ENCODE peak calls at places on chromosome 18, in four cellular contexts. One of them, this sample, is unnamed.

GRCh38 chr18:4125246-4125938 is 329.7 kb downstream of the DLGAP1 start:
- DNase-seq in A549: no peak
- DNase-seq in K562: no peak
- DNase-seq in HepG2: no peak
- DNase-seq in this sample: no peak

GRCh38 chr18:21038201-21038600 is 73.4 kb downstream of the ROCK1 start:
- DNase-seq in A549: no peak
- DNase-seq in K562: no peak
- DNase-seq in HepG2: no peak
- DNase-seq in this sample: no peak

GRCh38 chr18:51726614-51727013 is 529.1 kb upstream of the MEX3C start:
- DNase-seq in A549: no peak
- DNase-seq in K562: no peak
- DNase-seq in HepG2: no peak
- DNase-seq in this sample: no peak

GRCh38 chr18:44725300-44726096 is 44.8 kb downstream of the SETBP1 start:
- DNase-seq in A549: no peak
- DNase-seq in K562: peak; percentile 75
- DNase-seq in HepG2: no peak
- DNase-seq in this sample: peak; percentile 43

GRCh38 chr18:76471593-76471992 is 23.4 kb downstream of the ZNF516 start:
- DNase-seq in A549: no peak
- DNase-seq in K562: no peak
- DNase-seq in HepG2: no peak
- DNase-seq in this sample: no peak

GRCh38 chr18:54852780-54853675 is 24.8 kb downstream of the RAB27B start:
- DNase-seq in A549: no peak
- DNase-seq in K562: no peak
- DNase-seq in HepG2: no peak
- DNase-seq in this sample: no peak

GRCh38 chr18:64668563-64668962 is 519.7 kb upstream of the LINC00305 start:
- DNase-seq in A549: no peak
- DNase-seq in K562: no peak
- DNase-seq in HepG2: no peak
- DNase-seq in this sample: no peak

GRCh38 chr18:13376841-13377351 is 158.3 kb downstream of the LDLRAD4 start:
- DNase-seq in A549: no peak
- DNase-seq in K562: no peak
- DNase-seq in HepG2: no peak
- DNase-seq in this sample: no peak

GRCh38 chr18:49899647-49900330 is 86.5 kb upstream of the ACAA2 start:
- DNase-seq in A549: no peak
- DNase-seq in K562: no peak
- DNase-seq in HepG2: peak; percentile 27
- DNase-seq in this sample: no peak

GRCh38 chr18:49447810-49448745 is 12.4 kb downstream of the DYM start:
- DNase-seq in A549: peak; percentile 12
- DNase-seq in K562: peak; percentile 9
- DNase-seq in HepG2: peak; percentile 76
- DNase-seq in this sample: peak; percentile 70

GRCh38 chr18:31225668-31226067 is 63.0 kb upstream of the DSC1 start:
- DNase-seq in A549: no peak
- DNase-seq in K562: no peak
- DNase-seq in HepG2: peak; percentile 89
- DNase-seq in this sample: peak; percentile 55

GRCh38 chr18:25921677-25922421 is 168.6 kb downstream of the SS18 start:
- DNase-seq in A549: peak; percentile 47
- DNase-seq in K562: peak; percentile 83
- DNase-seq in HepG2: peak; percentile 31
- DNase-seq in this sample: peak; percentile 20

GRCh38 chr18:74715306-74715705 is 117.6 kb downstream of the ZNF407 start:
- DNase-seq in A549: no peak
- DNase-seq in K562: no peak
- DNase-seq in HepG2: no peak
- DNase-seq in this sample: no peak

GRCh38 chr18:51266736-51267135 is 69.3 kb upstream of the MEX3C start:
- DNase-seq in A549: no peak
- DNase-seq in K562: no peak
- DNase-seq in HepG2: no peak
- DNase-seq in this sample: no peak

GRCh38 chr18:59026831-59027410 is 112.8 kb upstream of the SEC11C start:
- DNase-seq in A549: no peak
- DNase-seq in K562: no peak
- DNase-seq in HepG2: no peak
- DNase-seq in this sample: no peak

GRCh38 chr18:13447621-13448020 is 229.1 kb downstream of the LDLRAD4 start:
- DNase-seq in A549: peak; percentile 7
- DNase-seq in K562: no peak
- DNase-seq in HepG2: no peak
- DNase-seq in this sample: peak; percentile 48

GRCh38 chr18:56305583-56305982 is 332.8 kb downstream of the TXNL1 start:
- DNase-seq in A549: no peak
- DNase-seq in K562: no peak
- DNase-seq in HepG2: no peak
- DNase-seq in this sample: peak; percentile 43

GRCh38 chr18:35510071-35511010 is 12.6 kb upstream of the INO80C start:
- DNase-seq in A549: no peak
- DNase-seq in K562: no peak
- DNase-seq in HepG2: no peak
- DNase-seq in this sample: no peak

GRCh38 chr18:31857516-31858106 is 85.3 kb downstream of the TRAPPC8 start:
- DNase-seq in A549: no peak
- DNase-seq in K562: no peak
- DNase-seq in HepG2: no peak
- DNase-seq in this sample: no peak

GRCh38 chr18:46133534-46133933 is 29.3 kb downstream of the HAUS1 start:
- DNase-seq in A549: no peak
- DNase-seq in K562: no peak
- DNase-seq in HepG2: no peak
- DNase-seq in this sample: no peak

GRCh38 chr18:24947521-24948305 is 404.3 kb downstream of the ZNF521 start:
- DNase-seq in A549: no peak
- DNase-seq in K562: no peak
- DNase-seq in HepG2: no peak
- DNase-seq in this sample: no peak

GRCh38 chr18:48027401-48027931 is 97.0 kb upstream of the SMAD2 start:
- DNase-seq in A549: no peak
- DNase-seq in K562: no peak
- DNase-seq in HepG2: no peak
- DNase-seq in this sample: no peak

GRCh38 chr18:49580279-49580678 is 18.4 kb downstream of the LIPG start:
- DNase-seq in A549: no peak
- DNase-seq in K562: no peak
- DNase-seq in HepG2: no peak
- DNase-seq in this sample: no peak

GRCh38 chr18:13437034-13437433 is 218.5 kb downstream of the LDLRAD4 start:
- DNase-seq in A549: no peak
- DNase-seq in K562: no peak
- DNase-seq in HepG2: no peak
- DNase-seq in this sample: no peak

GRCh38 chr18:68763082-68763481 is 34.8 kb upstream of the CCDC102B start:
- DNase-seq in A549: no peak
- DNase-seq in K562: no peak
- DNase-seq in HepG2: no peak
- DNase-seq in this sample: peak; percentile 41

GRCh38 chr18:47754311-47755101 is 176.0 kb downstream of the SMAD2 start:
- DNase-seq in A549: peak; percentile 26
- DNase-seq in K562: peak; percentile 72
- DNase-seq in HepG2: peak; percentile 23
- DNase-seq in this sample: no peak

GRCh38 chr18:31942301-31942998 is 478 bp downstream of the TRAPPC8 start:
- DNase-seq in A549: peak; percentile 7
- DNase-seq in K562: peak; percentile 65
- DNase-seq in HepG2: no peak
- DNase-seq in this sample: peak; percentile 54

GRCh38 chr18:65016631-65017371 is 734.0 kb upstream of the CDH7 start:
- DNase-seq in A549: no peak
- DNase-seq in K562: no peak
- DNase-seq in HepG2: no peak
- DNase-seq in this sample: no peak

GRCh38 chr18:46051731-46052461 is 20.2 kb downstream of the PSTPIP2 start:
- DNase-seq in A549: no peak
- DNase-seq in K562: no peak
- DNase-seq in HepG2: peak; percentile 98
- DNase-seq in this sample: peak; percentile 93

GRCh38 chr18:9961031-9961430 is 47.2 kb downstream of the VAPA start:
- DNase-seq in A549: no peak
- DNase-seq in K562: no peak
- DNase-seq in HepG2: no peak
- DNase-seq in this sample: no peak

GRCh38 chr18:44859751-44860458 is 179.2 kb downstream of the SETBP1 start:
- DNase-seq in A549: no peak
- DNase-seq in K562: no peak
- DNase-seq in HepG2: no peak
- DNase-seq in this sample: no peak

GRCh38 chr18:32110005-32110404 is 18.3 kb downstream of the RNF138 start:
- DNase-seq in A549: no peak
- DNase-seq in K562: no peak
- DNase-seq in HepG2: no peak
- DNase-seq in this sample: no peak

GRCh38 chr18:76503595-76503994 is 8.6 kb upstream of the ZNF516 start:
- DNase-seq in A549: no peak
- DNase-seq in K562: no peak
- DNase-seq in HepG2: no peak
- DNase-seq in this sample: no peak

GRCh38 chr18:52319423-52319822 is 20.6 kb upstream of the DCC start:
- DNase-seq in A549: no peak
- DNase-seq in K562: no peak
- DNase-seq in HepG2: no peak
- DNase-seq in this sample: no peak

GRCh38 chr18:75158465-75159237 is 50.3 kb downstream of the PTGR3 start:
- DNase-seq in A549: no peak
- DNase-seq in K562: no peak
- DNase-seq in HepG2: no peak
- DNase-seq in this sample: no peak

GRCh38 chr18:3794537-3795348 is 344.8 kb downstream of the TGIF1 start:
- DNase-seq in A549: no peak
- DNase-seq in K562: peak; percentile 16
- DNase-seq in HepG2: no peak
- DNase-seq in this sample: peak; percentile 99

DNA sequence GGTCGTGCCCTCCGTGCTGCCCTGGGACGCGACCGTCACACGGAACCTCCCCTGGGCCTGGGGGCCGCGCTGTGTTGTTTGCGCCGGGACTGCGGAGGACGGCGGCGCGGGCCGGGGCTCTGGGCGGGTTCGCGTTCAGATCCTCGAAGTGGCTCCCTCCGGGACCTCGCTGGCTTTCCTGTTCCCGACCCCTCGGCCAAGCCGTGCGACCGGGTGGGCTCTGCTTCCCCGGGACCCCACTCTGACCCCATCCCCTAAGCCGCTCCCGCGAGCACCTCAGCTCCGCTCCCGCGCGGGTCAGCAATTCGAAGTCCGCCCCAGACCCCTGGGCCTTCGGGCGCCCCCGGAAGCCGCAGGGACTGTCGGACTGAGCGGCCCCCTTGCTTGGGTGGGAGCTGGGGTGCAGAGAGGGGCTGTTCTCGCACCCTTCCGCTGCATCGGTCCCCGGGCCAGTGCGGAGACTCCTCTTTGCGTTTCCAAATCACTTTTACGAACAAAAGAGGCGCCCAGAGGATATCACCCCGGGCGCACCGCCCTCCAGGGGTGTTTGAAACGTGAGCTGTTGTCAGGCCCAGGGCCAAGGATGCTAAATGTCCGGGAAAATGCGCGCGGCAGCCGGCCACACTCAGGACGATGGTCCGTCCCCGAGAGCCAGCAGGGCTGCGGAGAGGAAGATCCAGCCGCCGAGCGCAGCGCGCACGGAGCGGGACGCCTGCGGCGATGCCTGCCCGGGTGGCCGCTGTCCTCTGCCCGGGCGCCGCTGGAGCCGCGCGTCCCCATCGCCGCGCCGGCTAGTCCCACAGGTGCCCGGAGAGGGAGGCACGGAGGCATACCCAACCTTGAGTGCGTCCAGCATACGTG is 73.5 kb downstream of the ZCCHC2 start:
- DNase-seq in A549: no peak
- DNase-seq in K562: no peak
- DNase-seq in HepG2: no peak
- DNase-seq in this sample: no peak
- H3K9me3 ChIP-seq in A549: no peaks in the 10 kb centered on the region
- H3K9me3 ChIP-seq in K562: no peaks in the 10 kb centered on the region
- H3K9me3 ChIP-seq in HepG2: no peaks in the 10 kb centered on the region
- H3K9me3 ChIP-seq in this sample: peaks cover 2% of the 10 kb centered on the region

GRCh38 chr18:8607776-8608682 is 1.2 kb upstream of the RAB12 start:
- DNase-seq in A549: no peak
- DNase-seq in K562: no peak
- DNase-seq in HepG2: peak; percentile 18
- DNase-seq in this sample: peak; percentile 45
- TF ChIP-seq BHLHE40 in A549: no peak
- TF ChIP-seq BHLHE40 in K562: no peak
- TF ChIP-seq BHLHE40 in HepG2: no peak
- TF ChIP-seq BHLHE40 in this sample: no peak

DNA sequence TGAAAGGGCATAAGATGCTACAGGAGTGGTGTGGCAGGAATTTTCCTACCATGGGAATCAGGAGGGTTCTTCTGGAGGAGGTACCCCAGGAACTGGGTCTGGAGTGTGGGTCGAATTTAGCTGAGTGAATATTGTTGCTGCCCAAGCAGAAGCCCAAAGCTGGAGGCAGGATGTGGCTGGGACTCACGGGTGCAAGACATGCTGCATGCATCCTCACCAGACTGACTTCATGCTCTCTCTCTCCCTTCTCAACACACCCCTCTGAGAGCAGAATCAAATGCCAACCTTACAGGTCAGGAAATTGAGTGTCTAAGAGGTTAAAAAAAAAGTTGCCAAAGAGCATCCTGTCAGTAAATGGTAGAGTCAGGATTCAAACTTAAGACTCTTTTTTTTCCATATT is 78.8 kb upstream of the TTC39C start:
- DNase-seq in A549: no peak
- DNase-seq in K562: no peak
- DNase-seq in HepG2: no peak
- DNase-seq in this sample: no peak
- TF ChIP-seq MAZ in A549: no peak
- TF ChIP-seq MAZ in K562: no peak
- TF ChIP-seq MAZ in HepG2: no peak
- TF ChIP-seq MAZ in this sample: no peak

GRCh38 chr18:72407048-72407447 is 137.1 kb downstream of the CBLN2 start:
- DNase-seq in A549: no peak
- DNase-seq in K562: no peak
- DNase-seq in HepG2: no peak
- DNase-seq in this sample: no peak
- H3K9me3 ChIP-seq in A549: no peaks in the 10 kb centered on the region
- H3K9me3 ChIP-seq in K562: no peaks in the 10 kb centered on the region
- H3K9me3 ChIP-seq in HepG2: peaks cover 29% of the 10 kb centered on the region
- H3K9me3 ChIP-seq in this sample: peaks cover 8% of the 10 kb centered on the region